ENCODE peak calls at places on chromosomes 4 and X, in eight cellular contexts. One of them, this sample, is unnamed.

GRCh38 chrX:81489987-81490386 is 288.1 kb downstream of the SH3BGRL start:
- DNase-seq in frontal cortex: no peak
- DNase-seq in ureter: no peak
- DNase-seq in A549: no peak
- DNase-seq in amygdala: no peak
- DNase-seq in SW480: no peak
- DNase-seq in NCI-H1694 treated with DMSO at 0.1 percent for 48 hours: no peak
- DNase-seq in lower leg skin: no peak
- DNase-seq in this sample: no peak

GRCh38 chr4:5887361-5888221 is 5.3 kb downstream of the CRMP1 start:
- DNase-seq in frontal cortex: peak
- DNase-seq in ureter: no peak
- DNase-seq in A549: no peak
- DNase-seq in amygdala: no peak
- DNase-seq in SW480: peak
- DNase-seq in NCI-H1694 treated with DMSO at 0.1 percent for 48 hours: no peak
- DNase-seq in lower leg skin: no peak
- DNase-seq in this sample: no peak

GRCh38 chrX:48533165-48533564 is 6.3 kb upstream of the TBC1D25 start:
- DNase-seq in frontal cortex: no peak
- DNase-seq in ureter: no peak
- DNase-seq in A549: no peak
- DNase-seq in amygdala: no peak
- DNase-seq in SW480: no peak
- DNase-seq in NCI-H1694 treated with DMSO at 0.1 percent for 48 hours: no peak
- DNase-seq in lower leg skin: no peak
- DNase-seq in this sample: no peak

GRCh38 chrX:107601326-107601725 is 27.0 kb upstream of the PRPS1 start:
- DNase-seq in frontal cortex: no peak
- DNase-seq in ureter: no peak
- DNase-seq in A549: no peak
- DNase-seq in amygdala: no peak
- DNase-seq in SW480: no peak
- DNase-seq in NCI-H1694 treated with DMSO at 0.1 percent for 48 hours: no peak
- DNase-seq in lower leg skin: no peak
- DNase-seq in this sample: no peak

GRCh38 chr4:93764647-93765246 is 63.8 kb upstream of the ATOH1 start:
- DNase-seq in frontal cortex: peak
- DNase-seq in ureter: no peak
- DNase-seq in A549: peak
- DNase-seq in amygdala: no peak
- DNase-seq in SW480: peak
- DNase-seq in NCI-H1694 treated with DMSO at 0.1 percent for 48 hours: peak
- DNase-seq in lower leg skin: peak
- DNase-seq in this sample: no peak

GRCh38 chr4:17577660-17578481 is 873 bp downstream of the LAP3 start:
- DNase-seq in frontal cortex: peak
- DNase-seq in ureter: peak
- DNase-seq in A549: no peak
- DNase-seq in amygdala: peak
- DNase-seq in SW480: peak
- DNase-seq in NCI-H1694 treated with DMSO at 0.1 percent for 48 hours: no peak
- DNase-seq in lower leg skin: peak
- DNase-seq in this sample: no peak

GRCh38 chrX:47209508-47210238 is 8.8 kb upstream of the CDK16 start:
- DNase-seq in frontal cortex: no peak
- DNase-seq in ureter: no peak
- DNase-seq in A549: no peak
- DNase-seq in amygdala: no peak
- DNase-seq in SW480: no peak
- DNase-seq in NCI-H1694 treated with DMSO at 0.1 percent for 48 hours: no peak
- DNase-seq in lower leg skin: no peak
- DNase-seq in this sample: no peak

GRCh38 chr4:8738471-8738931 is 133.1 kb downstream of the HMX1 start:
- DNase-seq in frontal cortex: no peak
- DNase-seq in ureter: no peak
- DNase-seq in A549: no peak
- DNase-seq in amygdala: no peak
- DNase-seq in SW480: no peak
- DNase-seq in NCI-H1694 treated with DMSO at 0.1 percent for 48 hours: no peak
- DNase-seq in lower leg skin: no peak
- DNase-seq in this sample: no peak

GRCh38 chrX:69493193-69493592 is 10.9 kb upstream of the NALF2 start:
- DNase-seq in frontal cortex: no peak
- DNase-seq in ureter: no peak
- DNase-seq in A549: peak
- DNase-seq in amygdala: no peak
- DNase-seq in SW480: no peak
- DNase-seq in NCI-H1694 treated with DMSO at 0.1 percent for 48 hours: peak
- DNase-seq in lower leg skin: no peak
- DNase-seq in this sample: no peak

GRCh38 chr4:2182981-2183380 is 58.9 kb downstream of the HAUS3 start:
- DNase-seq in frontal cortex: no peak
- DNase-seq in ureter: no peak
- DNase-seq in A549: no peak
- DNase-seq in amygdala: no peak
- DNase-seq in SW480: no peak
- DNase-seq in NCI-H1694 treated with DMSO at 0.1 percent for 48 hours: no peak
- DNase-seq in lower leg skin: no peak
- DNase-seq in this sample: no peak

GRCh38 chrX:152024710-152025109 is 50.2 kb upstream of the GABRE start:
- DNase-seq in frontal cortex: no peak
- DNase-seq in ureter: no peak
- DNase-seq in A549: no peak
- DNase-seq in amygdala: no peak
- DNase-seq in SW480: no peak
- DNase-seq in NCI-H1694 treated with DMSO at 0.1 percent for 48 hours: no peak
- DNase-seq in lower leg skin: no peak
- DNase-seq in this sample: no peak

GRCh38 chr4:172652369-172652768 is 516.2 kb upstream of the GALNT7 start:
- DNase-seq in frontal cortex: no peak
- DNase-seq in ureter: no peak
- DNase-seq in A549: no peak
- DNase-seq in amygdala: no peak
- DNase-seq in SW480: no peak
- DNase-seq in NCI-H1694 treated with DMSO at 0.1 percent for 48 hours: no peak
- DNase-seq in lower leg skin: no peak
- DNase-seq in this sample: no peak

GRCh38 chr4:48634688-48635308 is 144.7 kb downstream of the ZAR1 start:
- DNase-seq in frontal cortex: no peak
- DNase-seq in ureter: no peak
- DNase-seq in A549: no peak
- DNase-seq in amygdala: no peak
- DNase-seq in SW480: no peak
- DNase-seq in NCI-H1694 treated with DMSO at 0.1 percent for 48 hours: no peak
- DNase-seq in lower leg skin: no peak
- DNase-seq in this sample: no peak

GRCh38 chr4:38237139-38237538 is 276.9 kb downstream of the PTTG2 start:
- DNase-seq in frontal cortex: no peak
- DNase-seq in ureter: peak
- DNase-seq in A549: no peak
- DNase-seq in amygdala: no peak
- DNase-seq in SW480: no peak
- DNase-seq in NCI-H1694 treated with DMSO at 0.1 percent for 48 hours: no peak
- DNase-seq in lower leg skin: no peak
- DNase-seq in this sample: peak

GRCh38 chrX:132837126-132837525 is 121.3 kb downstream of the HS6ST2 start:
- DNase-seq in frontal cortex: no peak
- DNase-seq in ureter: no peak
- DNase-seq in A549: no peak
- DNase-seq in amygdala: no peak
- DNase-seq in SW480: peak
- DNase-seq in NCI-H1694 treated with DMSO at 0.1 percent for 48 hours: no peak
- DNase-seq in lower leg skin: no peak
- DNase-seq in this sample: no peak

GRCh38 chr4:75629239-75629638 is 1.1 kb downstream of the CDKL2 start:
- DNase-seq in frontal cortex: no peak
- DNase-seq in ureter: no peak
- DNase-seq in A549: no peak
- DNase-seq in amygdala: no peak
- DNase-seq in SW480: no peak
- DNase-seq in NCI-H1694 treated with DMSO at 0.1 percent for 48 hours: no peak
- DNase-seq in lower leg skin: no peak
- DNase-seq in this sample: no peak

GRCh38 chr4:147693202-147693601 is 9.2 kb upstream of the PRMT9 start:
- DNase-seq in frontal cortex: no peak
- DNase-seq in ureter: no peak
- DNase-seq in A549: peak
- DNase-seq in amygdala: no peak
- DNase-seq in SW480: no peak
- DNase-seq in NCI-H1694 treated with DMSO at 0.1 percent for 48 hours: no peak
- DNase-seq in lower leg skin: no peak
- DNase-seq in this sample: no peak

GRCh38 chr4:31045724-31046318 is 325.7 kb downstream of the PCDH7 start:
- DNase-seq in frontal cortex: no peak
- DNase-seq in ureter: no peak
- DNase-seq in A549: peak
- DNase-seq in amygdala: no peak
- DNase-seq in SW480: peak
- DNase-seq in NCI-H1694 treated with DMSO at 0.1 percent for 48 hours: peak
- DNase-seq in lower leg skin: no peak
- DNase-seq in this sample: no peak

GRCh38 chr4:111209706-111210105 is 586.8 kb upstream of the PITX2 start:
- DNase-seq in frontal cortex: no peak
- DNase-seq in ureter: no peak
- DNase-seq in A549: no peak
- DNase-seq in amygdala: no peak
- DNase-seq in SW480: no peak
- DNase-seq in NCI-H1694 treated with DMSO at 0.1 percent for 48 hours: no peak
- DNase-seq in lower leg skin: no peak
- DNase-seq in this sample: no peak

GRCh38 chr4:126627255-126627654 is 1005.5 kb upstream of the INTU start:
- DNase-seq in frontal cortex: no peak
- DNase-seq in ureter: no peak
- DNase-seq in A549: peak
- DNase-seq in amygdala: no peak
- DNase-seq in SW480: no peak
- DNase-seq in NCI-H1694 treated with DMSO at 0.1 percent for 48 hours: peak
- DNase-seq in lower leg skin: no peak
- DNase-seq in this sample: no peak

GRCh38 chr4:185399466-185399865 is 2.8 kb downstream of the ANKRD37 start:
- DNase-seq in frontal cortex: no peak
- DNase-seq in ureter: no peak
- DNase-seq in A549: no peak
- DNase-seq in amygdala: no peak
- DNase-seq in SW480: no peak
- DNase-seq in NCI-H1694 treated with DMSO at 0.1 percent for 48 hours: no peak
- DNase-seq in lower leg skin: no peak
- DNase-seq in this sample: no peak

GRCh38 chrX:46294234-46294633 is 251.0 kb downstream of the ZNF674 start:
- DNase-seq in frontal cortex: no peak
- DNase-seq in ureter: no peak
- DNase-seq in A549: no peak
- DNase-seq in amygdala: no peak
- DNase-seq in SW480: no peak
- DNase-seq in NCI-H1694 treated with DMSO at 0.1 percent for 48 hours: no peak
- DNase-seq in lower leg skin: no peak
- DNase-seq in this sample: no peak

GRCh38 chrX:148498067-148498466 is 2.4 kb upstream of the AFF2 start:
- DNase-seq in frontal cortex: no peak
- DNase-seq in ureter: no peak
- DNase-seq in A549: no peak
- DNase-seq in amygdala: no peak
- DNase-seq in SW480: no peak
- DNase-seq in NCI-H1694 treated with DMSO at 0.1 percent for 48 hours: no peak
- DNase-seq in lower leg skin: no peak
- DNase-seq in this sample: no peak

GRCh38 chr4:32470087-32470585 is 1750.0 kb downstream of the PCDH7 start:
- DNase-seq in frontal cortex: no peak
- DNase-seq in ureter: no peak
- DNase-seq in A549: no peak
- DNase-seq in amygdala: no peak
- DNase-seq in SW480: no peak
- DNase-seq in NCI-H1694 treated with DMSO at 0.1 percent for 48 hours: no peak
- DNase-seq in lower leg skin: no peak
- DNase-seq in this sample: no peak

GRCh38 chrX:120617996-120618630 is 11.7 kb downstream of the C1GALT1C1 start:
- DNase-seq in frontal cortex: no peak
- DNase-seq in ureter: no peak
- DNase-seq in A549: no peak
- DNase-seq in amygdala: no peak
- DNase-seq in SW480: no peak
- DNase-seq in NCI-H1694 treated with DMSO at 0.1 percent for 48 hours: no peak
- DNase-seq in lower leg skin: no peak
- DNase-seq in this sample: no peak

GRCh38 chr4:184763150-184763780 is 29.4 kb upstream of the CENPU start:
- DNase-seq in frontal cortex: no peak
- DNase-seq in ureter: no peak
- DNase-seq in A549: no peak
- DNase-seq in amygdala: no peak
- DNase-seq in SW480: no peak
- DNase-seq in NCI-H1694 treated with DMSO at 0.1 percent for 48 hours: no peak
- DNase-seq in lower leg skin: no peak
- DNase-seq in this sample: no peak

GRCh38 chrX:40109288-40110008 is 11.7 kb upstream of the BCOR start:
- DNase-seq in frontal cortex: peak
- DNase-seq in ureter: no peak
- DNase-seq in A549: peak
- DNase-seq in amygdala: peak
- DNase-seq in SW480: peak
- DNase-seq in NCI-H1694 treated with DMSO at 0.1 percent for 48 hours: peak
- DNase-seq in lower leg skin: no peak
- DNase-seq in this sample: no peak

GRCh38 chr4:69583543-69583942 is 55.9 kb downstream of the UGT2A2 start:
- DNase-seq in frontal cortex: no peak
- DNase-seq in ureter: no peak
- DNase-seq in A549: no peak
- DNase-seq in amygdala: no peak
- DNase-seq in SW480: no peak
- DNase-seq in NCI-H1694 treated with DMSO at 0.1 percent for 48 hours: no peak
- DNase-seq in lower leg skin: no peak
- DNase-seq in this sample: no peak

GRCh38 chr4:110876866-110877265 is 254.0 kb upstream of the PITX2 start:
- DNase-seq in frontal cortex: no peak
- DNase-seq in ureter: no peak
- DNase-seq in A549: no peak
- DNase-seq in amygdala: no peak
- DNase-seq in SW480: no peak
- DNase-seq in NCI-H1694 treated with DMSO at 0.1 percent for 48 hours: no peak
- DNase-seq in lower leg skin: no peak
- DNase-seq in this sample: no peak

GRCh38 chr4:122702939-122703338 is 29.6 kb upstream of the BBS12 start:
- DNase-seq in frontal cortex: no peak
- DNase-seq in ureter: no peak
- DNase-seq in A549: no peak
- DNase-seq in amygdala: no peak
- DNase-seq in SW480: no peak
- DNase-seq in NCI-H1694 treated with DMSO at 0.1 percent for 48 hours: no peak
- DNase-seq in lower leg skin: no peak
- DNase-seq in this sample: no peak